ENCODE peak calls at places on chromosomes 7 and 10, in eight cellular contexts. Y, G, F, W, O, J, M and K are unnamed samples.

GRCh38 chr7:106779877-106780276 is 85.2 kb upstream of the PIK3CG start:
- DNase-seq in Y (peak), G (no peak), F (no peak), W (no peak), O (no peak), J (no peak), M (no peak), K (peak)

GRCh38 chr7:14210075-14210474 is 220.6 kb upstream of the ETV1 start:
- DNase-seq in Y (no peak), G (no peak), F (no peak), W (no peak), O (no peak), J (no peak), M (no peak), K (no peak)

GRCh38 chr10:48455392-48456151 is 149.1 kb downstream of the MAPK8 start:
- DNase-seq in Y (no peak), G (no peak), F (no peak), W (no peak), O (peak), J (no peak), M (no peak), K (no peak)

GRCh38 chr7:149458235-149458634 is 2.6 kb downstream of the ZNF777 start:
- DNase-seq in Y (peak), G (no peak), F (no peak), W (no peak), O (no peak), J (no peak), M (no peak), K (no peak)

GRCh38 chr10:46223064-46223480 is 63.7 kb upstream of the ANTXRL start:
- DNase-seq in Y (no peak), G (no peak), F (no peak), W (no peak), O (no peak), J (no peak), M (no peak), K (no peak)

GRCh38 chr7:7157177-7157886 is 25.0 kb upstream of the C1GALT1 start:
- DNase-seq in Y (no peak), G (peak), F (peak), W (peak), O (no peak), J (no peak), M (peak), K (no peak)

GRCh38 chr7:87038993-87039716 is 20.3 kb downstream of the ELAPOR2 start:
- DNase-seq in Y (no peak), G (no peak), F (no peak), W (no peak), O (no peak), J (no peak), M (no peak), K (no peak)

GRCh38 chr7:55210716-55211115 is 154.4 kb upstream of the LANCL2 start:
- DNase-seq in Y (no peak), G (no peak), F (no peak), W (no peak), O (no peak), J (no peak), M (no peak), K (no peak)